ENCODE peak calls at places on chromosomes 12 and 14, in ten cellular contexts. N, S, X, U, T, I, D, W, Q and C are unnamed samples.

GRCh38 chr14:103707329-103708263 is 7.7 kb downstream of the XRCC3 start:
- DNase-seq in N (no peak), S (no peak), X (no peak), U (no peak), T (no peak), I (no peak), D (no peak), W (no peak), Q (no peak), C (no peak)

GRCh38 chr12:92551853-92552397 is 150.9 kb upstream of the PLEKHG7 start:
- DNase-seq in N (no peak), S (peak), X (no peak), U (peak), T (peak), I (no peak), D (no peak), W (no peak), Q (no peak), C (peak)

GRCh38 chr12:63961543-63961942 is 117.0 kb downstream of the SRGAP1 start:
- DNase-seq in N (no peak), S (peak), X (no peak), U (no peak), T (no peak), I (no peak), D (no peak), W (no peak), Q (no peak), C (no peak)

GRCh38 chr12:98816720-98817119 is 171.6 kb downstream of the APAF1 start:
- DNase-seq in N (no peak), S (no peak), X (no peak), U (no peak), T (no peak), I (no peak), D (no peak), W (no peak), Q (no peak), C (no peak)

GRCh38 chr14:22255042-22255441 is 334.0 kb downstream of the DAD1 start:
- DNase-seq in N (no peak), S (no peak), X (no peak), U (no peak), T (no peak), I (no peak), D (no peak), W (no peak), Q (no peak), C (no peak)

GRCh38 chr14:22887260-22887989 is 4.4 kb downstream of the REM2 start:
- DNase-seq in N (peak), S (peak), X (no peak), U (peak), T (peak), I (no peak), D (peak), W (no peak), Q (peak), C (peak)

GRCh38 chr12:120534703-120535655 is 823 bp downstream of the RNF10 start:
- DNase-seq in N (peak), S (peak), X (peak), U (peak), T (peak), I (peak), D (peak), W (peak), Q (peak), C (peak)

GRCh38 chr14:61344437-61345143 is 23.2 kb downstream of the PRKCH start:
- DNase-seq in N (no peak), S (no peak), X (no peak), U (no peak), T (no peak), I (no peak), D (no peak), W (no peak), Q (no peak), C (no peak)

GRCh38 chr12:100375023-100375737 is 18.3 kb downstream of the SLC17A8 start:
- DNase-seq in N (peak), S (peak), X (no peak), U (no peak), T (peak), I (no peak), D (peak), W (peak), Q (peak), C (peak)

GRCh38 chr12:113322353-113322752 is 12.6 kb downstream of the SLC8B1 start:
- DNase-seq in N (no peak), S (peak), X (no peak), U (no peak), T (peak), I (no peak), D (no peak), W (no peak), Q (peak), C (peak)

GRCh38 chr12:26691234-26691970 is 141.6 kb downstream of the ITPR2 start:
- DNase-seq in N (peak), S (peak), X (no peak), U (peak), T (peak), I (no peak), D (peak), W (no peak), Q (peak), C (peak)

GRCh38 chr14:22900088-22900799 is 17.2 kb downstream of the REM2 start:
- DNase-seq in N (peak), S (peak), X (peak), U (peak), T (peak), I (no peak), D (no peak), W (no peak), Q (peak), C (peak)

GRCh38 chr12:124496584-124496983 is 70.8 kb downstream of the NCOR2 start:
- DNase-seq in N (no peak), S (peak), X (no peak), U (peak), T (no peak), I (no peak), D (no peak), W (no peak), Q (no peak), C (peak)

GRCh38 chr12:120220838-120221575 is 20.1 kb upstream of the RPLP0 start:
- DNase-seq in N (no peak), S (no peak), X (no peak), U (no peak), T (no peak), I (no peak), D (peak), W (no peak), Q (no peak), C (no peak)

GRCh38 chr14:55585854-55586253 is 5.8 kb downstream of the KTN1 start:
- DNase-seq in N (no peak), S (peak), X (no peak), U (no peak), T (peak), I (no peak), D (no peak), W (no peak), Q (peak), C (peak)

GRCh38 chr14:73686901-73687300 is 27.3 kb downstream of the PNMA1 start:
- DNase-seq in N (no peak), S (no peak), X (no peak), U (no peak), T (no peak), I (no peak), D (no peak), W (no peak), Q (peak), C (peak)

GRCh38 chr14:54570651-54571415 is 3.9 kb downstream of the SAMD4A start:
- DNase-seq in N (peak), S (peak), X (no peak), U (peak), T (peak), I (no peak), D (no peak), W (no peak), Q (peak), C (peak)

GRCh38 chr14:61452452-61452851 is 131.1 kb downstream of the PRKCH start:
- DNase-seq in N (no peak), S (no peak), X (peak), U (no peak), T (no peak), I (no peak), D (no peak), W (no peak), Q (no peak), C (no peak)

GRCh38 chr14:64566651-64567122 is 16.9 kb downstream of the PPP1R36 start:
- DNase-seq in N (no peak), S (peak), X (no peak), U (no peak), T (no peak), I (no peak), D (no peak), W (no peak), Q (no peak), C (no peak)

GRCh38 chr12:127677537-127678131 is 589.3 kb upstream of the TMEM132C start:
- DNase-seq in N (peak), S (peak), X (no peak), U (peak), T (peak), I (no peak), D (peak), W (no peak), Q (peak), C (peak)

GRCh38 chr14:89372156-89372555 is 44.9 kb downstream of the FOXN3 start:
- DNase-seq in N (no peak), S (no peak), X (no peak), U (no peak), T (no peak), I (no peak), D (no peak), W (no peak), Q (no peak), C (peak)

GRCh38 chr12:124347805-124348658 is 53.1 kb downstream of the RFLNA start:
- DNase-seq in N (no peak), S (no peak), X (peak), U (no peak), T (no peak), I (no peak), D (no peak), W (no peak), Q (no peak), C (no peak)

GRCh38 chr14:33839193-33840076 is 111.4 kb downstream of the EGLN3 start:
- DNase-seq in N (peak), S (peak), X (peak), U (peak), T (peak), I (no peak), D (peak), W (no peak), Q (peak), C (peak)

GRCh38 chr14:72243894-72244293 is 311.7 kb downstream of the RGS6 start:
- DNase-seq in N (no peak), S (no peak), X (no peak), U (no peak), T (no peak), I (no peak), D (no peak), W (no peak), Q (no peak), C (no peak)

GRCh38 chr12:125889742-125890141 is 824.5 kb downstream of the AACS start:
- DNase-seq in N (peak), S (no peak), X (no peak), U (no peak), T (peak), I (no peak), D (no peak), W (no peak), Q (no peak), C (no peak)

GRCh38 chr12:62448436-62448835 is 18.2 kb upstream of the MON2 start:
- DNase-seq in N (no peak), S (no peak), X (no peak), U (no peak), T (no peak), I (no peak), D (no peak), W (no peak), Q (no peak), C (no peak)

GRCh38 chr12:111943929-111944328 is 69.0 kb downstream of the TMEM116 start:
- DNase-seq in N (no peak), S (no peak), X (no peak), U (no peak), T (no peak), I (no peak), D (no peak), W (no peak), Q (no peak), C (no peak)

GRCh38 chr12:53844989-53845836 is 93.4 kb upstream of the HOXC13 start:
- DNase-seq in N (no peak), S (no peak), X (no peak), U (peak), T (no peak), I (no peak), D (no peak), W (no peak), Q (no peak), C (peak)

GRCh38 chr12:105343836-105344235 is 13.3 kb downstream of the C12orf75 start:
- DNase-seq in N (no peak), S (no peak), X (no peak), U (no peak), T (no peak), I (no peak), D (no peak), W (no peak), Q (no peak), C (no peak)

GRCh38 chr14:105092912-105093425 is 27.7 kb upstream of the GPR132 start:
- DNase-seq in N (no peak), S (no peak), X (peak), U (peak), T (peak), I (no peak), D (no peak), W (peak), Q (peak), C (peak)

GRCh38 chr14:56491299-56492285 is 88.0 kb upstream of the TMEM260 start:
- DNase-seq in N (peak), S (peak), X (peak), U (peak), T (peak), I (no peak), D (peak), W (no peak), Q (peak), C (peak)

GRCh38 chr12:45685680-45686079 is 43.8 kb upstream of the ARID2 start:
- DNase-seq in N (no peak), S (no peak), X (no peak), U (no peak), T (no peak), I (no peak), D (no peak), W (no peak), Q (no peak), C (no peak)

DNA sequence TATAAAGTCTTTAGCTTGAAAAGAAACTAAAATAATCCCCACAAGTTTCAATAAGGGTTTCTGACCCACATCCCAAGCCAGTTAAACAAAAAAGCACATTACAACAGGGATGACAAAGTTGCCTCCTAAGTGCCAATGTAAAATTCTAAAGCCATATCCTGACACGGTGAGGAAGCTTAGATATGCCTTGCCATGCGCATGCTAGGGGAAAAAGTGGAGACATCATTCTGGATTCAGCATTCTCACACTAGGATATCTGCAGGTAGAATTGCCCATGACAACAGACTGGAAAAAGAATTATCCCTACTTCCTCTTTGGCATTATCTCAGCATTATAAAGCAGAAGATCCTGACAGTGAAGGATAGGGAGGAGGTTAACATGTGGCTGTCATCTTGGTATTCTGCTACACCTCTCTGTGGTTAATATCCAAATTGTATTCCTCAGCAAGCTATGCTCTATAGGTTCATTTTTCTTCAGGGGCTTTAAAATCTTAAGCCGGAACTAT is 4.9 kb downstream of the DUSP6 start:
- DNase-seq in N (no peak), S (no peak), X (no peak), U (no peak), T (no peak), I (no peak), D (no peak), W (no peak), Q (no peak), C (no peak)
- H3K4me3 ChIP-seq in N (no peak), S (no peak), X (no peak), U (no peak), T (no peak), I (no peak), D (no peak), W (peak), Q (peak), C (no peak)

DNA sequence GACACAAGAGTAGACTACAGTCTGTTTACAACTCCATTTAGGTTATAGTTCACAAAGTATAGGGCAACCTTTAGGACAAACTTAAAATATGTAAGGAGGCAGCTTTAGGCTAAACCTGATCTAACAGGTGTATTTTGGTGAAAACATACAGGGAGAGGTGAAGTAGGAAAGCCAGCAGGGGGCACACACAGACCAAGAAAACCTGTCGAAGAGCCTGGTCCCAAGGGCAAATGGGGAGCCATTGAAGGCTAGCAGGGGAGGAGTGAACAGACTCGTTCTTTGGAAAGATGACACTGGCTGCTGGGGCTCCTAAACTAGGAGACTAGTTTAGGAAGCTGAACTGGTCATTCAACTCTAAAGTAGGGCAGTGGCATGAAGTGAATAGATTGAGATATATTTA is 138.8 kb upstream of the WSCD2 start:
- DNase-seq in N (no peak), S (peak), X (peak), U (peak), T (no peak), I (no peak), D (peak), W (peak), Q (peak), C (peak)
- TF ChIP-seq CTCF in N (peak), S (peak), X (peak), U (peak), T (no peak), I (peak), D (peak), W (peak), Q (peak), C (peak)

GRCh38 chr14:24264298-24264697 is 1.3 kb upstream of the TGM1 start:
- DNase-seq in N (no peak), S (no peak), X (no peak), U (no peak), T (no peak), I (no peak), D (no peak), W (no peak), Q (no peak), C (no peak)
- H3K4me3 ChIP-seq in N (no peak), S (no peak), X (no peak), U (no peak), T (no peak), I (no peak), D (no peak), W (no peak), Q (no peak), C (no peak)

GRCh38 chr14:99231850-99232401 is 40.1 kb downstream of the BCL11B start:
- DNase-seq in N (no peak), S (no peak), X (peak), U (no peak), T (no peak), I (no peak), D (no peak), W (no peak), Q (no peak), C (no peak)

GRCh38 chr14:99232406-99233214 is 39.4 kb downstream of the BCL11B start:
- DNase-seq in N (no peak), S (no peak), X (no peak), U (no peak), T (no peak), I (no peak), D (no peak), W (no peak), Q (no peak), C (no peak)

GRCh38 chr14:99231181-99231849 is 40.7 kb downstream of the BCL11B start:
- DNase-seq in N (no peak), S (no peak), X (no peak), U (no peak), T (no peak), I (no peak), D (no peak), W (no peak), Q (no peak), C (no peak)

GRCh38 chr14:99229654-99230215 is 42.3 kb downstream of the BCL11B start:
- DNase-seq in N (no peak), S (no peak), X (peak), U (no peak), T (no peak), I (no peak), D (no peak), W (no peak), Q (no peak), C (no peak)

DNA sequence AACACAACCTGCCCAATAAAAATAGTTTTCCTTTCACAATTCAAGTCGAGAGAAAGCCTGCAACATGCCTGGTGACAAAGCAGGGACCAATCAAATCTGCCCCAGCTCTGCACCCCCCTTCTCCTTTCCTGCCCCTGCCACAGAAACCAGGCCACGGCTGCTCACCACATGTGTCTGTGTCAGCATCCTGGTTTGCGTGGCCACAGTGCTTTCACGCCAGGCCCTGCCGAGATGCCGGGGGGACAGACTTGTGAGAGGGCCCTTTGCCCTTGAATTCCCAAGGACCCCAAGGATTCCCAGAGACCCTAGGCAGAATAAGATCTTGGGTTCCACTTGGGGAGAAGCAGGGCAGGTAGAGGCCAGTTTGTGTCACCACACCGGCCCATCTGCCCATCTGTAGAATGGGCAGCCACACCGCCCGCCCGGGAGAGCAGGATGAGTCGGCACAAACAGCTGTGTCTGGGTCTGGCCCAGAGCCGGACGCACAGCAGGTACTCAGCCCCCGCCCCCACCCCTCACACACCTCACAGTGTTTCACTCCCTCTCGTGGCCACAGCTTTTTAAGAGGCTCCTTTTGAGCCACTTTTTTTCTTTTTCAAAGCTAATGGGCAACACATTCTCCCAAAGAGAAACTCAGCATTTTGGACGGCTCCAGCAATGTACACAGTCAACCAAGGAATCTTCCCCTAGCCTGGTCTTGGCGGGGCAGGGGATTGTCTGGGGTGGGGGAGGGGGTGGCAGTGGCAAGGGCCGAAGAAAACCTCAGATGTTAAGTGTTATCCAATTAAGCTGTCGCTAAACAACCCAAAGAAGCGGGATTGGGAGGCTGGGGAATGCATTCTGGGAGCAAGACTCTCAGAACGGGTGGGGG is 41.5 kb downstream of the BCL11B start:
- DNase-seq in N (no peak), S (no peak), X (peak), U (no peak), T (no peak), I (no peak), D (no peak), W (no peak), Q (no peak), C (no peak)
- TF ChIP-seq CTCF in N (peak), S (no peak), X (peak), U (no peak), T (no peak), I (peak), D (no peak), W (no peak), Q (no peak), C (no peak)

GRCh38 chr12:89551747-89552146 is 25.9 kb upstream of the POC1B start:
- DNase-seq in N (no peak), S (no peak), X (no peak), U (no peak), T (no peak), I (no peak), D (no peak), W (no peak), Q (no peak), C (no peak)
- H3K4me3 ChIP-seq in N (no peak), S (no peak), X (no peak), U (no peak), T (no peak), I (no peak), D (no peak), W (no peak), Q (no peak), C (no peak)

GRCh38 chr12:12501121-12501520 is 61.5 kb downstream of the DUSP16 start:
- DNase-seq in N (no peak), S (no peak), X (no peak), U (no peak), T (no peak), I (no peak), D (no peak), W (no peak), Q (no peak), C (no peak)
- TF ChIP-seq CTCF in N (no peak), S (no peak), X (no peak), U (no peak), T (no peak), I (no peak), D (no peak), W (no peak), Q (no peak), C (no peak)